ENCODE peak calls at places on chromosomes 16 and 17, in ten cellular contexts. E, G, S, X, V, F, H, T, Q and N are unnamed samples.
A peak's percentile ranks its signal among the peaks of the same experiment; 100 is the strongest.

GRCh38 chr16:17359778-17360177 is 111.0 kb downstream of the XYLT1 start:
- DNase-seq in X (peak; percentile 86), S (no peak), H (no peak), V (no peak), G (no peak), Q (peak; percentile 57), T (no peak), E (no peak), F (no peak), N (peak; percentile 18)

GRCh38 chr16:57507414-57508083 is 21.3 kb upstream of the DOK4 start:
- DNase-seq in Q (no peak), X (no peak), T (no peak), G (no peak), V (no peak), F (no peak), S (no peak), E (no peak), H (no peak), N (no peak)

GRCh38 chr17:71799657-71800056 is 321.2 kb upstream of the SOX9 start:
- DNase-seq in G (no peak), X (no peak), T (no peak), V (no peak), S (no peak), Q (no peak), E (no peak), H (no peak), F (no peak), N (no peak)

GRCh38 chr17:76492989-76493501 is 8.2 kb downstream of the RHBDF2 start:
- DNase-seq in H (no peak), V (peak; percentile 91), S (no peak), E (no peak), X (peak; percentile 80), T (peak; percentile 61), G (peak; percentile 68), F (peak; percentile 88), Q (peak; percentile 86), N (peak; percentile 68)

GRCh38 chr16:11032922-11033291 is 88.5 kb downstream of the CLEC16A start:
- DNase-seq in T (peak; percentile 45), F (no peak), H (no peak), X (no peak), V (peak; percentile 97), G (peak; percentile 39), Q (peak; percentile 73), E (no peak), S (peak; percentile 32), N (no peak)

GRCh38 chr17:75485688-75486087 is 29.3 kb downstream of the TMEM94 start:
- DNase-seq in E (no peak), Q (no peak), H (no peak), V (no peak), T (no peak), S (no peak), F (peak; percentile 29), G (no peak), X (no peak), N (no peak)

GRCh38 chr16:85611205-85611454 is 2.0 kb upstream of the GSE1 start:
- DNase-seq in S (peak; percentile 55), F (no peak), T (no peak), E (no peak), X (no peak), Q (no peak), V (peak; percentile 15), G (no peak), H (no peak), N (no peak)

GRCh38 chr16:46859719-46860152 is 24.4 kb upstream of the GPT2 start:
- DNase-seq in F (no peak), E (no peak), S (no peak), G (peak; percentile 52), X (peak; percentile 68), T (no peak), V (peak; percentile 73), H (no peak), Q (no peak), N (peak; percentile 93)

GRCh38 chr17:44233582-44233981 is 14.1 kb upstream of the UBTF start:
- DNase-seq in X (no peak), F (no peak), G (no peak), S (no peak), Q (no peak), T (no peak), V (no peak), H (no peak), E (no peak), N (no peak)

GRCh38 chr17:16878547-16879100 is 93.3 kb downstream of the TNFRSF13B start:
- DNase-seq in S (no peak), H (no peak), F (no peak), E (no peak), V (no peak), Q (peak; percentile 30), X (no peak), T (no peak), G (no peak), N (no peak)

GRCh38 chr17:79251824-79252223 is 177.2 kb downstream of the ENGASE start:
- DNase-seq in S (no peak), G (no peak), Q (no peak), H (no peak), E (no peak), V (no peak), X (no peak), T (no peak), F (no peak), N (peak; percentile 43)

GRCh38 chr17:57085448-57086068 is 512 bp downstream of the AKAP1 start:
- DNase-seq in X (peak; percentile 63), H (peak; percentile 27), V (peak; percentile 26), Q (no peak), G (no peak), E (peak; percentile 78), F (peak; percentile 77), T (peak; percentile 59), S (peak; percentile 79), N (peak; percentile 35)
- TF ChIP-seq CTCF in X (peak; percentile 24), H (peak; percentile 30), V (peak; percentile 19), Q (peak; percentile 11), G (peak; percentile 17), E (no peak), F (peak; percentile 28), T (no peak), S (peak; percentile 17), N (peak; percentile 17)

DNA sequence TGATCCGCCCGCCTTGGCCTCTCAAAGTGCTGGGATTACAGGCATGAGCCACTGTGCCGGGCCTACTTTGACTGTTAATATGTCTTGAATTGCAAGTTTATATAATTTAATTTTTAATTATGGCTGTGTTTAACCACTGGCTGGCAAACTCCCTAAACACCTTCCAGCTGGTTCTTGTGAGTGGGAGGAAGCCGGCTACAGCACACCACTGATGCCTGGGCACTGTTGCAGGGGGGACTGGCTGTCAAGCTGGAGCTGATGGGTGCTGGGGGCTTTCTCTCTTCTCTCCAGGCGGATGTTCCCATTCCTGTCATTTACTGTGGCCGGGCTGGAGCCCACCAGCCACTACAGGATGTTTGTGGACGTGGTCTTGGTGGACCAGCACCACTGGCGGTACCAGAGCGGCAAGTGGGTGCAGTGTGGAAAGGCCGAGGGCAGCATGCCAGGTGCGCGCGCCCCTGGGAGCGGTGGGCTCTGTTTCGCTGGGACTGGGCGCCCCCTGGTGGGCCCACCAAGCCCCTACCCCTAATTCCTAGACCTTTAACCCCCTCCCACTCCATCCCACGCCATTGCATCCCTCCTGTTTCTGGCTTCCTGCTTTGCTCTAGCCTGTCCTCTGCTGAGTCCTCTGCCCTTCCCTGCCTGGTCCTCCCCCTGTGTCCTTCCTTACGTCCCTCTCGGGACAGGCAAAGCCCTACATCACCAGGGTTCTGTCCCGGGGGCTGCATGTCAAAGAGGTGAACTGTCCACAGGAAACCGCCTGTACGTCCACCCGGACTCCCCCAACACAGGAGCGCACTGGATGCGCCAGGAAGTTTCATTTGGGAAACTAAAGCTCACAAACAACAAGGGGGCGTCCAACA is 9.5 kb downstream of the TBX21 start:
- DNase-seq in H (no peak), S (peak; percentile 77), Q (peak; percentile 42), V (no peak), X (peak; percentile 62), E (no peak), T (no peak), G (no peak), F (no peak), N (no peak)
- TF ChIP-seq CTCF in H (peak; percentile 43), S (peak; percentile 39), Q (peak; percentile 51), V (peak; percentile 36), X (peak; percentile 53), E (no peak), T (peak; percentile 7), G (peak; percentile 32), F (peak; percentile 23), N (peak; percentile 28)

DNA sequence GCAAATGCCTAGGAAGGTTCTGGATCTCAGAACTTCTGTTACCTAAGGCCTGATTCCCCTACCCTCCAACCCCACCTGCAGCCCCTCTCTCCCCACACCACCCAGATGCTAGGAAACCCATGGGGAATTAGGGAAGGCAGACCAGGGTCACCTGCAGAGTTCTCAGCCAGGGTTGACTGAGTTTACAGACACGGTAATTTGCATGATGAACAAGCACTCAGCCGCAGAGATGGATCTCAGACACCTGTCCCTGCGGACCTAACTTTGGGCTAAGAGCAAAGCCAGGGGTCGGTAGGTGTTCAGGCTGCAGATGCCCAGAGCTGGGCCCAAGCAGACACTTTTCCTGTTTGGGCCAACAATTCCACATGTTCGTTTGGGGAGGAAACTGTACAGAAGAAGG is 2.9 kb downstream of the ABI3 start:
- DNase-seq in X (no peak), Q (no peak), V (no peak), S (no peak), F (no peak), T (no peak), E (no peak), H (no peak), G (no peak), N (no peak)
- TF ChIP-seq CTCF in X (no peak), Q (no peak), V (no peak), S (no peak), F (no peak), T (no peak), E (no peak), H (no peak), G (no peak), N (no peak)

GRCh38 chr16:1565083-1565805 is 31.8 kb downstream of the TMEM204 start:
- DNase-seq in T (no peak), S (no peak), Q (no peak), F (no peak), E (no peak), G (no peak), H (no peak), X (no peak), V (no peak), N (no peak)

GRCh38 chr16:1561266-1561665 is 27.8 kb downstream of the TMEM204 start:
- DNase-seq in S (no peak), H (no peak), T (no peak), E (no peak), F (no peak), Q (no peak), X (no peak), V (no peak), G (no peak), N (no peak)

GRCh38 chr16:1563786-1564185 is 30.3 kb downstream of the TMEM204 start:
- DNase-seq in F (no peak), G (no peak), Q (no peak), E (no peak), T (no peak), S (no peak), V (no peak), H (no peak), X (no peak), N (no peak)

GRCh38 chr16:1561836-1562235 is 28.4 kb downstream of the TMEM204 start:
- DNase-seq in X (no peak), Q (no peak), G (no peak), S (no peak), T (no peak), F (no peak), H (no peak), V (no peak), E (no peak), N (no peak)

DNA sequence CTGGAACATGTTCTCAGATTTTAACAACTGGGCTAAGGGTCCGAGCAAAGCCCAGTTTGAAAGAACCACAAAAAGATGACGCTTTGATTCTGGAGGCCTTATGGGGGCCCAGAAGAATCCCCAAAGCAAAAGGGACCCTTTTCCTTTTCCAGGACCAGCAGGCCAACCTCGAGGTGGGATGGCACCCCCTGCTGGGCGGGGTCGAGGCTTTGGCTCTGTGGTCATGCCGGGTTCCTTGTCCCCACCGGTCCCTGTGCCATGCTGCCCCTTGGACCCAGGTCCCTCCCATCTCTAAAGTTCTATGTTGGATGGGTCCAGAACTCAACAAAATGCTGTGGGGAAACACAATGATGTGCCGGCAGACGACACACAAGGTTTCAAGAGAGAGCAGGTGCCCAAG is 30.9 kb downstream of the TMEM204 start:
- DNase-seq in E (no peak), G (no peak), X (peak; percentile 42), T (no peak), Q (no peak), H (no peak), F (no peak), S (no peak), V (no peak), N (no peak)
- TF ChIP-seq CTCF in E (no peak), G (no peak), X (peak; percentile 19), T (peak; percentile 20), Q (peak; percentile 61), H (no peak), F (peak; percentile 32), S (peak; percentile 30), V (no peak), N (no peak)